ENCODE peak calls at places on chromosomes 3 and 15, in six cellular contexts. One of them, this sample, is unnamed.

GRCh38 chr15:90681056-90681455 is 36.1 kb upstream of the BLM start:
- DNase-seq in choroid plexus epithelial cell: no peak
- DNase-seq in HCT116: no peak
- DNase-seq in tibial artery: no peak
- DNase-seq in WTC11: no peak
- DNase-seq in AG09309: no peak
- DNase-seq in this sample: no peak

GRCh38 chr3:160810360-160810759 is 54.3 kb downstream of the PPM1L start:
- DNase-seq in choroid plexus epithelial cell: no peak
- DNase-seq in HCT116: no peak
- DNase-seq in tibial artery: peak
- DNase-seq in WTC11: no peak
- DNase-seq in AG09309: peak
- DNase-seq in this sample: no peak

GRCh38 chr15:22918056-22918455 is 62.1 kb downstream of the CYFIP1 start:
- DNase-seq in choroid plexus epithelial cell: peak
- DNase-seq in HCT116: peak
- DNase-seq in tibial artery: no peak
- DNase-seq in WTC11: no peak
- DNase-seq in AG09309: no peak
- DNase-seq in this sample: no peak

GRCh38 chr15:89370120-89371077 is 35.8 kb upstream of the POLG start:
- DNase-seq in choroid plexus epithelial cell: no peak
- DNase-seq in HCT116: no peak
- DNase-seq in tibial artery: no peak
- DNase-seq in WTC11: peak
- DNase-seq in AG09309: no peak
- DNase-seq in this sample: no peak

GRCh38 chr3:170054204-170054603 is 16.4 kb downstream of the GPR160 start:
- DNase-seq in choroid plexus epithelial cell: peak
- DNase-seq in HCT116: no peak
- DNase-seq in tibial artery: no peak
- DNase-seq in WTC11: no peak
- DNase-seq in AG09309: no peak
- DNase-seq in this sample: no peak

GRCh38 chr3:196611761-196612483 is 27.6 kb upstream of the NRROS start:
- DNase-seq in choroid plexus epithelial cell: no peak
- DNase-seq in HCT116: no peak
- DNase-seq in tibial artery: peak
- DNase-seq in WTC11: no peak
- DNase-seq in AG09309: no peak
- DNase-seq in this sample: no peak

GRCh38 chr15:41603941-41604660 is 45.1 kb downstream of the TYRO3 start:
- DNase-seq in choroid plexus epithelial cell: peak
- DNase-seq in HCT116: peak
- DNase-seq in tibial artery: peak
- DNase-seq in WTC11: peak
- DNase-seq in AG09309: peak
- DNase-seq in this sample: peak

GRCh38 chr3:22269827-22270226 is 518.8 kb upstream of the ZNF385D start:
- DNase-seq in choroid plexus epithelial cell: peak
- DNase-seq in HCT116: no peak
- DNase-seq in tibial artery: no peak
- DNase-seq in WTC11: no peak
- DNase-seq in AG09309: no peak
- DNase-seq in this sample: no peak

GRCh38 chr3:146968204-146968651 is 363.1 kb upstream of the PLSCR5 start:
- DNase-seq in choroid plexus epithelial cell: peak
- DNase-seq in HCT116: peak
- DNase-seq in tibial artery: no peak
- DNase-seq in WTC11: no peak
- DNase-seq in AG09309: peak
- DNase-seq in this sample: no peak

GRCh38 chr15:56538901-56539545 is 74.1 kb upstream of the MNS1 start:
- DNase-seq in choroid plexus epithelial cell: no peak
- DNase-seq in HCT116: no peak
- DNase-seq in tibial artery: no peak
- DNase-seq in WTC11: no peak
- DNase-seq in AG09309: no peak
- DNase-seq in this sample: no peak

GRCh38 chr15:100129677-100130076 is 212.1 kb downstream of the ADAMTS17 start:
- DNase-seq in choroid plexus epithelial cell: no peak
- DNase-seq in HCT116: peak
- DNase-seq in tibial artery: no peak
- DNase-seq in WTC11: no peak
- DNase-seq in AG09309: no peak
- DNase-seq in this sample: no peak

GRCh38 chr3:111763101-111763500 is 96.0 kb upstream of the PHLDB2 start:
- DNase-seq in choroid plexus epithelial cell: peak
- DNase-seq in HCT116: no peak
- DNase-seq in tibial artery: no peak
- DNase-seq in WTC11: no peak
- DNase-seq in AG09309: no peak
- DNase-seq in this sample: no peak

GRCh38 chr3:58200121-58200709 is 10.6 kb downstream of the DNASE1L3 start:
- DNase-seq in choroid plexus epithelial cell: no peak
- DNase-seq in HCT116: no peak
- DNase-seq in tibial artery: no peak
- DNase-seq in WTC11: no peak
- DNase-seq in AG09309: no peak
- DNase-seq in this sample: no peak

GRCh38 chr15:92385096-92385495 is 8.6 kb upstream of the ST8SIA2 start:
- DNase-seq in choroid plexus epithelial cell: no peak
- DNase-seq in HCT116: no peak
- DNase-seq in tibial artery: no peak
- DNase-seq in WTC11: no peak
- DNase-seq in AG09309: peak
- DNase-seq in this sample: no peak

GRCh38 chr3:53807117-53807521 is 39.1 kb downstream of the CHDH start:
- DNase-seq in choroid plexus epithelial cell: no peak
- DNase-seq in HCT116: no peak
- DNase-seq in tibial artery: peak
- DNase-seq in WTC11: no peak
- DNase-seq in AG09309: no peak
- DNase-seq in this sample: no peak

GRCh38 chr3:17741621-17742091 is 775 bp downstream of the TBC1D5 start:
- DNase-seq in choroid plexus epithelial cell: peak
- DNase-seq in HCT116: no peak
- DNase-seq in tibial artery: no peak
- DNase-seq in WTC11: no peak
- DNase-seq in AG09309: no peak
- DNase-seq in this sample: no peak

GRCh38 chr3:120615863-120616599 is 19.9 kb downstream of the NDUFB4 start:
- DNase-seq in choroid plexus epithelial cell: peak
- DNase-seq in HCT116: no peak
- DNase-seq in tibial artery: peak
- DNase-seq in WTC11: no peak
- DNase-seq in AG09309: no peak
- DNase-seq in this sample: peak

GRCh38 chr3:34260991-34261365 is 462.5 kb downstream of the PDCD6IP start:
- DNase-seq in choroid plexus epithelial cell: no peak
- DNase-seq in HCT116: no peak
- DNase-seq in tibial artery: no peak
- DNase-seq in WTC11: no peak
- DNase-seq in AG09309: no peak
- DNase-seq in this sample: no peak

GRCh38 chr15:77038312-77039216 is 32.3 kb downstream of the TSPAN3 start:
- DNase-seq in choroid plexus epithelial cell: no peak
- DNase-seq in HCT116: no peak
- DNase-seq in tibial artery: no peak
- DNase-seq in WTC11: no peak
- DNase-seq in AG09309: no peak
- DNase-seq in this sample: no peak

GRCh38 chr3:119305271-119305670 is 11.1 kb downstream of the ARHGAP31 start:
- DNase-seq in choroid plexus epithelial cell: peak
- DNase-seq in HCT116: no peak
- DNase-seq in tibial artery: no peak
- DNase-seq in WTC11: no peak
- DNase-seq in AG09309: no peak
- DNase-seq in this sample: no peak

GRCh38 chr3:72887378-72887722 is 496 bp upstream of the GXYLT2 start:
- DNase-seq in choroid plexus epithelial cell: peak
- DNase-seq in HCT116: no peak
- DNase-seq in tibial artery: no peak
- DNase-seq in WTC11: no peak
- DNase-seq in AG09309: no peak
- DNase-seq in this sample: no peak

GRCh38 chr3:40382617-40382979 is 4.4 kb upstream of the ENTPD3 start:
- DNase-seq in choroid plexus epithelial cell: peak
- DNase-seq in HCT116: no peak
- DNase-seq in tibial artery: no peak
- DNase-seq in WTC11: no peak
- DNase-seq in AG09309: no peak
- DNase-seq in this sample: no peak

GRCh38 chr3:39086066-39086657 is 21.3 kb downstream of the GORASP1 start:
- DNase-seq in choroid plexus epithelial cell: no peak
- DNase-seq in HCT116: no peak
- DNase-seq in tibial artery: no peak
- DNase-seq in WTC11: no peak
- DNase-seq in AG09309: no peak
- DNase-seq in this sample: no peak

GRCh38 chr3:107543666-107544065 is 20.9 kb downstream of the BBX start:
- DNase-seq in choroid plexus epithelial cell: peak
- DNase-seq in HCT116: no peak
- DNase-seq in tibial artery: no peak
- DNase-seq in WTC11: no peak
- DNase-seq in AG09309: no peak
- DNase-seq in this sample: no peak
- TF ChIP-seq CTCF in choroid plexus epithelial cell: peak
- TF ChIP-seq CTCF in HCT116: peak
- TF ChIP-seq CTCF in tibial artery: peak
- TF ChIP-seq CTCF in WTC11: no peak
- TF ChIP-seq CTCF in AG09309: peak
- TF ChIP-seq CTCF in this sample: no peak

GRCh38 chr3:69113536-69113935 is 8.9 kb downstream of the LMOD3 start:
- DNase-seq in choroid plexus epithelial cell: no peak
- DNase-seq in HCT116: no peak
- DNase-seq in tibial artery: no peak
- DNase-seq in WTC11: no peak
- DNase-seq in AG09309: no peak
- DNase-seq in this sample: no peak

GRCh38 chr3:69107841-69108240 is 14.6 kb downstream of the LMOD3 start:
- DNase-seq in choroid plexus epithelial cell: no peak
- DNase-seq in HCT116: no peak
- DNase-seq in tibial artery: no peak
- DNase-seq in WTC11: no peak
- DNase-seq in AG09309: no peak
- DNase-seq in this sample: no peak

GRCh38 chr3:69115731-69116130 is 6.7 kb downstream of the LMOD3 start:
- DNase-seq in choroid plexus epithelial cell: peak
- DNase-seq in HCT116: no peak
- DNase-seq in tibial artery: no peak
- DNase-seq in WTC11: no peak
- DNase-seq in AG09309: no peak
- DNase-seq in this sample: no peak

GRCh38 chr3:69108813-69109212 is 13.6 kb downstream of the LMOD3 start:
- DNase-seq in choroid plexus epithelial cell: no peak
- DNase-seq in HCT116: no peak
- DNase-seq in tibial artery: no peak
- DNase-seq in WTC11: no peak
- DNase-seq in AG09309: no peak
- DNase-seq in this sample: no peak

GRCh38 chr3:69110941-69111546 is 11.4 kb downstream of the LMOD3 start:
- DNase-seq in choroid plexus epithelial cell: no peak
- DNase-seq in HCT116: no peak
- DNase-seq in tibial artery: no peak
- DNase-seq in WTC11: no peak
- DNase-seq in AG09309: no peak
- DNase-seq in this sample: no peak
- TF ChIP-seq CTCF in choroid plexus epithelial cell: no peak
- TF ChIP-seq CTCF in HCT116: no peak
- TF ChIP-seq CTCF in tibial artery: no peak
- TF ChIP-seq CTCF in WTC11: no peak
- TF ChIP-seq CTCF in AG09309: no peak
- TF ChIP-seq CTCF in this sample: no peak

GRCh38 chr3:2765002-2765579 is 345.1 kb downstream of the IL5RA start:
- DNase-seq in choroid plexus epithelial cell: no peak
- DNase-seq in HCT116: no peak
- DNase-seq in tibial artery: no peak
- DNase-seq in WTC11: no peak
- DNase-seq in AG09309: no peak
- DNase-seq in this sample: no peak
- TF ChIP-seq CTCF in choroid plexus epithelial cell: no peak
- TF ChIP-seq CTCF in HCT116: no peak
- TF ChIP-seq CTCF in tibial artery: no peak
- TF ChIP-seq CTCF in WTC11: no peak
- TF ChIP-seq CTCF in AG09309: no peak
- TF ChIP-seq CTCF in this sample: no peak

DNA sequence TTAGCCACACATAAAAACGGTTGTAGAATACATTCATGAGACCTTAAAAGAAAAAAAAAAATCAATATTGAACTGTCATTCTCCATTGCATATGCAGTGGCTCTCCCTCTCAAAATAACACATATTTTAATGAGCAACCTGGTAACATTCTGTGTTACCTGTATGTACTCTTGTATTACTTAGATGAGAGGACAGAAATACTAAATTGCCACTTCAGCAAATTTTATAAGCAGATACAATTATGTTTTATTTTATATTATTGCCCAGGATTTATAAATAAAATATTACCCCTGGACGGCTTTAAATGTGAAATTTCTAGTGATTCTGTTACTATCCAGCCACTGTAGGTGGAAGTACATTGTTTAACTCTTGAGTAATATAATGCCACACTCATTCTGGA is 463.2 kb upstream of the ROBO1 start:
- DNase-seq in choroid plexus epithelial cell: no peak
- DNase-seq in HCT116: no peak
- DNase-seq in tibial artery: no peak
- DNase-seq in WTC11: no peak
- DNase-seq in AG09309: no peak
- DNase-seq in this sample: no peak
- TF ChIP-seq CTCF in choroid plexus epithelial cell: no peak
- TF ChIP-seq CTCF in HCT116: no peak
- TF ChIP-seq CTCF in tibial artery: no peak
- TF ChIP-seq CTCF in WTC11: no peak
- TF ChIP-seq CTCF in AG09309: no peak
- TF ChIP-seq CTCF in this sample: no peak

DNA sequence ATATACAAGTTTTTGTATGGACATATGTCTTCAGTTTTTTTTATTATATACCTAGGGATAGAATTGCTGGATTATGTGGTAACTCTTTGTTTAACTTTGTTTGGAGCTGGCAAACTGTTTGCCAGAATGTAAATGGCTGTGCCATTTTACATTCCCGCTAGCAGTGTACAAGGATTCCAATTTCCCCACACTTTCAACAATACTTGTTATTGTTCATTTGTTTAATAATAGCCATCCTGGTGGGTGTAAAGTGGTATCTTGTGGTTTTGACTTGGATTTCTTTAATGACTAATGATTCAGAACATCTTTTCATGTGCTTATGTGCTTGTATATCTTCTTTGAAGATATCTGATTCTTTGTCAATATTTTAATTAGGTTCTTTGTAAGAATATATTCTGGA is 64.4 kb downstream of the ZNF609 start:
- DNase-seq in choroid plexus epithelial cell: no peak
- DNase-seq in HCT116: no peak
- DNase-seq in tibial artery: no peak
- DNase-seq in WTC11: no peak
- DNase-seq in AG09309: no peak
- DNase-seq in this sample: no peak
- TF ChIP-seq CTCF in choroid plexus epithelial cell: no peak
- TF ChIP-seq CTCF in HCT116: no peak
- TF ChIP-seq CTCF in tibial artery: no peak
- TF ChIP-seq CTCF in WTC11: no peak
- TF ChIP-seq CTCF in AG09309: no peak
- TF ChIP-seq CTCF in this sample: no peak